ENCODE peak calls at places on chromosome 12, in ten cellular contexts. H is tibial nerve, L is SK-N-SH, P is fibroblast of the aortic adventitia, F is IMR-90, X is MM.1S, D is nephron progenitor cell, Q is AG10803, K is left ventricle myocardium inferior, J is dorsolateral prefrontal cortex. B is an unnamed sample.

GRCh38 chr12:92107621-92108131 is 38.0 kb downstream of the BTG1 start:
- DNase-seq in D (no peak), Q (no peak), P (no peak), X (no peak), K (no peak), F (no peak), J (no peak), L (peak), H (no peak), B (no peak)

GRCh38 chr12:122182887-122183587 is at the start of gene LRRC43:
- DNase-seq in F (no peak), J (peak), H (no peak), P (no peak), Q (peak), D (peak), X (no peak), K (no peak), L (peak), B (peak)

GRCh38 chr12:40104461-40105264 is 1.2 kb downstream of the SLC2A13 start:
- DNase-seq in Q (no peak), X (no peak), K (peak), L (no peak), F (peak), P (peak), D (no peak), J (no peak), H (no peak), B (peak)

GRCh38 chr12:117344716-117345115 is 16.7 kb downstream of the NOS1 start:
- DNase-seq in J (no peak), K (no peak), L (no peak), P (no peak), H (no peak), F (no peak), D (no peak), Q (no peak), X (no peak), B (no peak)

GRCh38 chr12:84757978-84758377 is 154.6 kb downstream of the SLC6A15 start:
- DNase-seq in F (peak), D (no peak), H (no peak), L (no peak), Q (peak), J (no peak), P (peak), X (no peak), K (no peak), B (no peak)

GRCh38 chr12:22014041-22014782 is 31.8 kb upstream of the CMAS start:
- DNase-seq in J (no peak), L (no peak), D (no peak), H (no peak), Q (no peak), F (no peak), X (no peak), K (no peak), P (no peak), B (no peak)

GRCh38 chr12:45232771-45233372 is 17.0 kb downstream of the ANO6 start:
- DNase-seq in P (peak), F (peak), J (no peak), Q (peak), H (no peak), L (no peak), D (no peak), X (no peak), K (no peak), B (no peak)

GRCh38 chr12:78385541-78385940 is 479.0 kb upstream of the SYT1 start:
- DNase-seq in J (no peak), F (peak), X (no peak), P (peak), L (no peak), Q (peak), H (no peak), K (no peak), D (no peak), B (no peak)

GRCh38 chr12:4562034-4562657 is at the start of gene DYRK4:
- DNase-seq in L (peak), Q (peak), D (peak), P (peak), X (no peak), F (peak), K (peak), H (peak), J (peak), B (no peak)

GRCh38 chr12:11658796-11659195 is 9.3 kb downstream of the ETV6 start:
- DNase-seq in H (no peak), F (peak), L (no peak), D (no peak), X (no peak), Q (peak), K (no peak), J (no peak), P (peak), B (no peak)

GRCh38 chr12:48358937-48359509 is 8.3 kb upstream of the ZNF641 start:
- DNase-seq in L (no peak), H (no peak), F (no peak), J (no peak), D (no peak), X (no peak), Q (no peak), K (no peak), P (no peak), B (no peak)

GRCh38 chr12:89160716-89161123 is 191.6 kb downstream of the DUSP6 start:
- DNase-seq in P (peak), K (peak), L (peak), D (no peak), J (no peak), F (peak), Q (peak), H (no peak), X (no peak), B (no peak)

GRCh38 chr12:47370421-47370820 is 290.7 kb upstream of the AMIGO2 start:
- DNase-seq in H (no peak), L (no peak), Q (no peak), K (no peak), X (no peak), P (no peak), F (no peak), D (no peak), J (no peak), B (no peak)

GRCh38 chr12:114186241-114187002 is 219.5 kb downstream of the TBX5 start:
- DNase-seq in P (no peak), L (peak), X (no peak), H (no peak), D (no peak), F (no peak), Q (no peak), K (no peak), J (peak), B (no peak)

GRCh38 chr12:85835810-85836715 is at the start of gene RASSF9:
- DNase-seq in F (peak), J (no peak), K (peak), L (no peak), H (peak), D (no peak), Q (peak), P (peak), X (no peak), B (no peak)

GRCh38 chr12:121060149-121061001 is 21.3 kb upstream of the OASL start:
- DNase-seq in L (peak), P (peak), D (no peak), X (peak), K (no peak), J (no peak), H (no peak), F (peak), Q (peak), B (peak)

GRCh38 chr12:12016284-12017100 is 54.2 kb upstream of the BCL2L14 start:
- DNase-seq in P (no peak), D (no peak), L (no peak), Q (no peak), F (no peak), J (no peak), X (no peak), K (no peak), H (no peak), B (no peak)

DNA sequence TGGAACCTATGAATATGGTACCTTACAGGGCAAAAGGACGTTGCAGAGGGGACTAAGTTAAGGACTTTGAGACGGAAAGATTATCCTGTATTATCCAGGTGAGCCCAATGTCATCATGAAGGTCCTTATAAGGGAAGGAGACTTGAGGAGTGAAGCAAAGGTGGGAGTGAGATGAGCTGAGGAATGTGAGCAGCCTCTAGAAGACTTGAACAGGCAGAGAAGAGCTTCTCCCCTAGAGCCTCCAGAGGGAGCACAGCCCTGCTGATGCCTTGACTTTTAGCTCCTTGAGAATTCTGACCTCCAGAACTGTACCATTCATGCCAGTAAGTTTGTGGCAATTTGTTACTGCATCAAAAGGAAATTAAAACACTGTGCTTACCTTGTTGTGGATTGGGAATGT is 41.8 kb upstream of the DCD start:
- DNase-seq in F (no peak), Q (no peak), J (no peak), D (no peak), K (no peak), P (no peak), X (no peak), L (no peak), H (no peak), B (no peak)
- TF ChIP-seq CTCF in F (no peak), Q (peak), J (no peak), D (peak), K (no peak), P (no peak), X (peak), L (no peak), H (no peak), B (peak)

DNA sequence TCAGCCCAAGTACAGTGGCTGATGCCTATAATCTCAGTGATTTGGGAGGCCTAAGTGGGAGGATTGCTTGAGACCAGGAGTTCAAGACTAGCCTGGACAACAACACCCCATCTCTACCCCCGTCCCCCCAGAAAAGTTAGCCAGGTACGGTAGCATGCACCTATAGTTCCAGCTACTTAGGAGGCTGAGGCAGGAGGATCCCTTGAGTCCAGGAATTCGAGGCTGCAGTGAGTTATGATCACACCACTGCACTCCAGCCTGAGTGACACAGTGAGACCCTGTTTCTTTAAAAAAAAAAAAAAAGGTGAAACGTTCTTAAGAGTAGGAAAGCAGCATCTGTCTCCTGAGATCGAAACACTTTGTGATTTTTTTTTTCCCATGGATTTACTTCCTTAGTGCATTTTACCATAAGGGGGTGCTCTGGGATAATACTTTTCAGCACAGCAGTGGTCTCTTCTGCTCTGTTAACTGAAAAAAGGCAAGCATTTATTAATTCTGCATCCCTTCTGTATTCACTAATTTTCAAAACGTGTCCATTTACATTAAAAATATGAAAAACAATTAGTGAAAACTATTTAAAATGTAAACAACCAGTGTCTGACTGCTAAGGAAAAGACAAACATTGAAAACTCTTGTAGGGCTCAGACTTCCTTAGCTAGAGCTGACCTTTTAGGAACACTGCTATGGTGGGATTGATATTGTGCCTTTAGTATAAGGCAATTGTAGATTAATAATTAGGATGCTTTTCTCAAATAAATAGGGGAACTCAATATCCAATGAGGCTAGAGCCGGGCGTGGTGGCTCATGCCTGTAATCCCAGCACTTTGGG is 31.2 kb upstream of the USP44 start:
- DNase-seq in X (no peak), J (no peak), F (peak), L (peak), K (no peak), Q (peak), D (no peak), P (peak), H (no peak), B (no peak)
- TF ChIP-seq CTCF in X (peak), J (peak), F (peak), L (peak), K (peak), Q (peak), D (peak), P (peak), H (peak), B (no peak)

GRCh38 chr12:52667509-52667908 is 12.7 kb downstream of the KRT1 start:
- DNase-seq in L (no peak), H (no peak), Q (no peak), F (no peak), K (no peak), J (no peak), X (no peak), P (no peak), D (no peak), B (no peak)
- TF ChIP-seq CTCF in L (peak), H (no peak), Q (peak), F (peak), K (peak), J (no peak), X (peak), P (peak), D (no peak), B (no peak)

GRCh38 chr12:66352197-66352596 is 49.9 kb downstream of the HELB start:
- DNase-seq in K (peak), P (peak), L (peak), Q (peak), X (peak), F (peak), H (no peak), J (no peak), D (peak), B (no peak)
- TF ChIP-seq CTCF in K (peak), P (peak), L (peak), Q (peak), X (peak), F (peak), H (no peak), J (peak), D (peak), B (peak)

GRCh38 chr12:112419269-112420133 is 754 bp downstream of the PTPN11 start:
- DNase-seq in X (peak), H (peak), Q (peak), P (peak), F (peak), L (no peak), J (no peak), K (peak), D (peak), B (peak)
- TF ChIP-seq CTCF in X (no peak), H (no peak), Q (no peak), P (no peak), F (no peak), L (peak), J (no peak), K (no peak), D (no peak), B (no peak)

GRCh38 chr12:31009976-31010375 is 63.7 kb upstream of the DDX11 start:
- DNase-seq in H (no peak), Q (no peak), D (no peak), J (no peak), X (no peak), K (no peak), L (no peak), P (no peak), F (no peak), B (no peak)

GRCh38 chr12:31011336-31011735 is 62.3 kb upstream of the DDX11 start:
- DNase-seq in K (no peak), L (no peak), D (no peak), J (no peak), F (no peak), Q (no peak), H (no peak), P (no peak), X (no peak), B (no peak)

GRCh38 chr12:31008961-31009840 is 64.5 kb upstream of the DDX11 start:
- DNase-seq in K (no peak), P (no peak), X (no peak), D (no peak), Q (no peak), L (no peak), F (no peak), H (no peak), J (peak), B (no peak)

GRCh38 chr12:31015215-31015614 is 58.4 kb upstream of the DDX11 start:
- DNase-seq in K (no peak), J (no peak), D (no peak), X (no peak), P (no peak), L (no peak), Q (no peak), H (no peak), F (no peak), B (no peak)

GRCh38 chr12:31011746-31012567 is 61.7 kb upstream of the DDX11 start:
- DNase-seq in P (no peak), D (no peak), Q (no peak), X (no peak), L (no peak), K (no peak), J (no peak), F (no peak), H (no peak), B (no peak)
- TF ChIP-seq CTCF in P (peak), D (no peak), Q (peak), X (peak), L (peak), K (peak), J (no peak), F (peak), H (no peak), B (peak)

GRCh38 chr12:80178846-80179245 is 79.5 kb downstream of the OTOGL start:
- DNase-seq in P (no peak), Q (no peak), X (peak), L (no peak), K (no peak), D (no peak), H (no peak), J (no peak), F (no peak), B (no peak)
- TF ChIP-seq CTCF in P (no peak), Q (no peak), X (no peak), L (no peak), K (no peak), D (no peak), H (no peak), J (no peak), F (no peak), B (no peak)